ENCODE peak calls at places on chromosomes 5 and 9, in four cellular contexts. One of them, this sample, is unnamed.

GRCh38 chr9:92964607-92964975 is 17.3 kb downstream of the FGD3 start:
- DNase-seq in HepG2: no peak
- DNase-seq in esophagus squamous epithelium: no peak
- DNase-seq in right lobe of liver: no peak
- DNase-seq in this sample: no peak

GRCh38 chr9:87883274-87883673 is 597 bp downstream of the SPATA31E1 start:
- DNase-seq in HepG2: no peak
- DNase-seq in esophagus squamous epithelium: no peak
- DNase-seq in right lobe of liver: no peak
- DNase-seq in this sample: no peak

GRCh38 chr5:81241961-81242648 is 9.0 kb downstream of the CKMT2 start:
- DNase-seq in HepG2: no peak
- DNase-seq in esophagus squamous epithelium: no peak
- DNase-seq in right lobe of liver: no peak
- DNase-seq in this sample: no peak

GRCh38 chr5:179255527-179256228 is 89.6 kb downstream of the ADAMTS2 start:
- DNase-seq in HepG2: no peak
- DNase-seq in esophagus squamous epithelium: no peak
- DNase-seq in right lobe of liver: peak
- DNase-seq in this sample: peak

GRCh38 chr5:174242573-174242972 is 197.1 kb downstream of the NSG2 start:
- DNase-seq in HepG2: no peak
- DNase-seq in esophagus squamous epithelium: no peak
- DNase-seq in right lobe of liver: no peak
- DNase-seq in this sample: no peak

GRCh38 chr5:6166698-6167394 is 211.5 kb downstream of the MED10 start:
- DNase-seq in HepG2: no peak
- DNase-seq in esophagus squamous epithelium: no peak
- DNase-seq in right lobe of liver: no peak
- DNase-seq in this sample: no peak

GRCh38 chr5:93163010-93163663 is 417.9 kb downstream of the NR2F1-AS1 start:
- DNase-seq in HepG2: no peak
- DNase-seq in esophagus squamous epithelium: no peak
- DNase-seq in right lobe of liver: no peak
- DNase-seq in this sample: no peak

GRCh38 chr5:126599499-126599898 is 1.2 kb upstream of the PHAX start:
- DNase-seq in HepG2: no peak
- DNase-seq in esophagus squamous epithelium: no peak
- DNase-seq in right lobe of liver: no peak
- DNase-seq in this sample: no peak

GRCh38 chr5:84805473-84805872 is 420.8 kb upstream of the EDIL3 start:
- DNase-seq in HepG2: no peak
- DNase-seq in esophagus squamous epithelium: no peak
- DNase-seq in right lobe of liver: no peak
- DNase-seq in this sample: no peak

GRCh38 chr9:30075022-30075421 is 2309.4 kb upstream of the ACO1 start:
- DNase-seq in HepG2: no peak
- DNase-seq in esophagus squamous epithelium: no peak
- DNase-seq in right lobe of liver: no peak
- DNase-seq in this sample: no peak

GRCh38 chr5:22504411-22504810 is 348.7 kb downstream of the CDH12 start:
- DNase-seq in HepG2: no peak
- DNase-seq in esophagus squamous epithelium: no peak
- DNase-seq in right lobe of liver: no peak
- DNase-seq in this sample: no peak

GRCh38 chr5:88690619-88691560 is 192.1 kb downstream of the MEF2C start:
- DNase-seq in HepG2: peak
- DNase-seq in esophagus squamous epithelium: no peak
- DNase-seq in right lobe of liver: peak
- DNase-seq in this sample: peak

GRCh38 chr9:130138791-130139190 is 33.4 kb upstream of the NCS1 start:
- DNase-seq in HepG2: no peak
- DNase-seq in esophagus squamous epithelium: no peak
- DNase-seq in right lobe of liver: no peak
- DNase-seq in this sample: no peak
- TF ChIP-seq POLR2A in HepG2: no peak
- TF ChIP-seq POLR2A in esophagus squamous epithelium: no peak
- TF ChIP-seq POLR2A in right lobe of liver: no peak
- TF ChIP-seq POLR2A in this sample: no peak

GRCh38 chr9:91564081-91564670 is 140.5 kb upstream of the NFIL3 start:
- DNase-seq in HepG2: no peak
- DNase-seq in esophagus squamous epithelium: no peak
- DNase-seq in right lobe of liver: no peak
- DNase-seq in this sample: no peak
- TF ChIP-seq CTCF in HepG2: no peak
- TF ChIP-seq CTCF in esophagus squamous epithelium: no peak
- TF ChIP-seq CTCF in right lobe of liver: no peak
- TF ChIP-seq CTCF in this sample: no peak

GRCh38 chr9:4299006-4299795 is 667 bp downstream of the GLIS3 start:
- DNase-seq in HepG2: no peak
- DNase-seq in esophagus squamous epithelium: no peak
- DNase-seq in right lobe of liver: peak
- DNase-seq in this sample: peak
- H3K27ac ChIP-seq in HepG2: no peak
- H3K27ac ChIP-seq in esophagus squamous epithelium: peak
- H3K27ac ChIP-seq in right lobe of liver: peak
- H3K27ac ChIP-seq in this sample: peak

GRCh38 chr5:134225780-134226440 is at the start of gene PPP2CA:
- DNase-seq in HepG2: peak
- DNase-seq in esophagus squamous epithelium: peak
- DNase-seq in right lobe of liver: peak
- DNase-seq in this sample: peak
- TF ChIP-seq POLR2A in HepG2: peak
- TF ChIP-seq POLR2A in esophagus squamous epithelium: no peak
- TF ChIP-seq POLR2A in right lobe of liver: peak
- TF ChIP-seq POLR2A in this sample: peak

DNA sequence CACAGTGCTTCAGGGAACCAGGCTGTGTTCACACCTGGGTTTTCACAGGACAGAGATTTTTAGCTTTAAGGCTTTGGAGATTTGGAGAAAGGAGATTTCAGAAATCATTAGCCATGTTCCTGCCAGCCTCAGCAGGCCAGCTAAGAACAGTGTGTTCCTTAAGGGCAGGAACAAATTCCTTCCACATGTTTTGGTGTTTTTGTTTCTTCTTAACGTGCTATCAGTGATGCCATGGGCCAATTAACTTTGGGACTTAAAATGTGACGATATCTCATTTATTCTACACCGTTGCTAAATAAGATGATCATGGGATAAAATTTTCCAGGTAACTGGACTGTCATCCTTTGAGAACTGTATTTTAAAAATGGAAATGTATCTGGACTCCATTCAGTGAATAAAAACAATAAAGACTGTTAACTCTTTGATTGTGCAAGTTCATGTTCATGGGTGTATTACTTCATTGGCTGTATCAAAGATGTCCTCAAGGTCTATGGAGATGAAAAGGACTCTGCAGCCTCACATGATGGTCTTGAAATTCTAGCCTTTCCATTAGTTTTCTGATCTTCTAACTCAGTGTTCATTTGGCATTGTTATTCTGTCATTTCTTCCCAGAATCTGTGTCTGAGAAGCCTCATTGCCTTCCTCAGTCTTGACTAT is 72.3 kb downstream of the ZNF366 start:
- DNase-seq in HepG2: no peak
- DNase-seq in esophagus squamous epithelium: no peak
- DNase-seq in right lobe of liver: no peak
- DNase-seq in this sample: no peak
- TF ChIP-seq CTCF in HepG2: no peak
- TF ChIP-seq CTCF in esophagus squamous epithelium: no peak
- TF ChIP-seq CTCF in right lobe of liver: no peak
- TF ChIP-seq CTCF in this sample: no peak

GRCh38 chr9:70161414-70161732 is 97.4 kb upstream of the SMC5 start:
- DNase-seq in HepG2: no peak
- DNase-seq in esophagus squamous epithelium: no peak
- DNase-seq in right lobe of liver: no peak
- DNase-seq in this sample: no peak
- H3K27ac ChIP-seq in HepG2: no peak
- H3K27ac ChIP-seq in esophagus squamous epithelium: peak
- H3K27ac ChIP-seq in right lobe of liver: no peak
- H3K27ac ChIP-seq in this sample: no peak

GRCh38 chr9:74094766-74095165 is 402.4 kb upstream of the RORB start:
- DNase-seq in HepG2: no peak
- DNase-seq in esophagus squamous epithelium: no peak
- DNase-seq in right lobe of liver: no peak
- DNase-seq in this sample: no peak
- TF ChIP-seq POLR2A in HepG2: no peak
- TF ChIP-seq POLR2A in esophagus squamous epithelium: no peak
- TF ChIP-seq POLR2A in right lobe of liver: no peak
- TF ChIP-seq POLR2A in this sample: no peak

GRCh38 chr5:168291281-168291960 is at the start of gene WWC1:
- DNase-seq in HepG2: peak
- DNase-seq in esophagus squamous epithelium: no peak
- DNase-seq in right lobe of liver: peak
- DNase-seq in this sample: peak
- TF ChIP-seq CTCF in HepG2: peak
- TF ChIP-seq CTCF in esophagus squamous epithelium: peak
- TF ChIP-seq CTCF in right lobe of liver: peak
- TF ChIP-seq CTCF in this sample: peak